ENCODE peak calls at places on chromosomes 1 and 21, in five cellular contexts. V is heart left ventricle, E is breast epithelium, W is SK-N-SH, H is cardiac muscle cell. D is an unnamed sample.

GRCh38 chr1:158019177-158019868 is 25.9 kb downstream of the KIRREL1 start:
- DNase-seq in V (peak; percentile 76), E (peak; percentile 79), W (no peak), H (peak; percentile 83), D (peak; percentile 88)

GRCh38 chr1:99969260-99969728 is 502 bp upstream of the SLC35A3 start:
- DNase-seq in V (no peak), E (no peak), W (no peak), H (no peak), D (no peak)

GRCh38 chr1:160826546-160826945 is 30.6 kb downstream of the LY9 start:
- DNase-seq in V (no peak), E (no peak), W (no peak), H (no peak), D (no peak)

GRCh38 chr1:62810420-62811274 is 26.7 kb downstream of the ATG4C start:
- DNase-seq in V (no peak), E (no peak), W (no peak), H (no peak), D (no peak)

GRCh38 chr1:106785136-106785535 is 271.3 kb upstream of the PRMT6 start:
- DNase-seq in V (no peak), E (no peak), W (no peak), H (no peak), D (no peak)

GRCh38 chr1:46611691-46612221 is 4.9 kb downstream of the MOB3C start:
- DNase-seq in V (no peak), E (no peak), W (peak; percentile 48), H (no peak), D (peak; percentile 58)

GRCh38 chr1:226640737-226641136 is 92.2 kb downstream of the STUM start:
- DNase-seq in V (no peak), E (no peak), W (no peak), H (no peak), D (no peak)

GRCh38 chr1:96365596-96365995 is 356.0 kb upstream of the PTBP2 start:
- DNase-seq in V (no peak), E (no peak), W (no peak), H (no peak), D (no peak)

GRCh38 chr1:51328279-51328678 is 2.1 kb downstream of the TTC39A start:
- DNase-seq in V (no peak), E (no peak), W (no peak), H (no peak), D (no peak)

GRCh38 chr1:172383541-172383940 is 36.9 kb upstream of the C1orf105 start:
- DNase-seq in V (no peak), E (no peak), W (no peak), H (peak; percentile 17), D (peak; percentile 61)

GRCh38 chr1:14529436-14529835 is 69.0 kb upstream of the KAZN start:
- DNase-seq in V (no peak), E (no peak), W (no peak), H (no peak), D (no peak)

GRCh38 chr1:201153474-201154388 is 543 bp downstream of the TMEM9 start:
- DNase-seq in V (no peak), E (no peak), W (no peak), H (peak; percentile 71), D (no peak)

GRCh38 chr1:66256629-66257575 is 277.1 kb upstream of the SGIP1 start:
- DNase-seq in V (no peak), E (no peak), W (no peak), H (no peak), D (no peak)

GRCh38 chr21:46411236-46411635 is 47.5 kb upstream of the DIP2A start:
- DNase-seq in V (no peak), E (no peak), W (no peak), H (no peak), D (no peak)

GRCh38 chr1:37468037-37468436 is 6.3 kb upstream of the ZC3H12A start:
- DNase-seq in V (no peak), E (no peak), W (no peak), H (no peak), D (no peak)

GRCh38 chr1:156667610-156667967 is 9.6 kb downstream of the NES start:
- DNase-seq in V (peak; percentile 81), E (no peak), W (no peak), H (peak; percentile 26), D (no peak)

GRCh38 chr21:40404319-40404906 is 442.5 kb downstream of the DSCAM start:
- DNase-seq in V (peak; percentile 22), E (no peak), W (no peak), H (no peak), D (no peak)

GRCh38 chr1:31633117-31633516 is 11.6 kb downstream of the PEF1 start:
- DNase-seq in V (no peak), E (no peak), W (no peak), H (peak; percentile 28), D (no peak)

GRCh38 chr1:220370041-220370700 is 97.9 kb upstream of the RAB3GAP2 start:
- DNase-seq in V (peak; percentile 14), E (no peak), W (peak; percentile 55), H (peak; percentile 69), D (peak; percentile 75)

GRCh38 chr21:37877171-37877570 is 39.1 kb downstream of the KCNJ6 start:
- DNase-seq in V (no peak), E (no peak), W (no peak), H (no peak), D (no peak)

GRCh38 chr1:119587328-119587727 is 60.7 kb downstream of the ZNF697 start:
- DNase-seq in V (no peak), E (no peak), W (no peak), H (peak; percentile 11), D (peak; percentile 75)

GRCh38 chr1:119582801-119583200 is 65.3 kb downstream of the ZNF697 start:
- DNase-seq in V (peak; percentile 32), E (peak; percentile 19), W (peak; percentile 19), H (peak; percentile 64), D (no peak)
- TF ChIP-seq CTCF in V (peak; percentile 52), E (no peak), W (peak; percentile 57), H (peak; percentile 69), D (peak; percentile 74)

DNA sequence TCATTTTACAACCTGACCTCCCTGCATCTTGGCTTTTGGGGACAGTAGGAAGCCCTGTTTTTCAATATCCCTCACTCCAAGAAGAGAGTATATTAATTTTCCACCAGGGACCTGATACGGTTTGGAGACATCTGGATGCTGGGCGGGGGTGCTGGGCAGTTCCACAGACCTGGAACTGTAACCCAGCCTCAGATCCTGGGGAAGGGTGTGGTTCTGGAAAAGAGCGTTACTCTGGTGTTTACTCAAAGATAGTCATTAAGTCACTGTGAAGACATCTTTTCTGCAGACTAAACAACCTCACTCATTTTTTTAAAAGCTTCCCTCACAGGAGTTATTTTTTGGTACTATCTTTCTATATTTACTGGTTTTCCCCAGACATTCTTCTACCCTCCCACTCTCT is 189.8 kb downstream of the CLIC6 start:
- DNase-seq in V (no peak), E (no peak), W (no peak), H (no peak), D (no peak)
- H3K36me3 ChIP-seq in V (no peaks in the 10 kb centered on the region), E (no peaks in the 10 kb centered on the region), W (peaks cover 56% of the 10 kb centered on the region), H (no peaks in the 10 kb centered on the region), D (peaks cover 9% of the 10 kb centered on the region)

GRCh38 chr1:208652300-208653160 is 408.3 kb upstream of the PLXNA2 start:
- DNase-seq in V (peak; percentile 28), E (peak; percentile 17), W (peak; percentile 80), H (peak; percentile 69), D (peak; percentile 21)

GRCh38 chr1:208654241-208654640 is 410.1 kb upstream of the PLXNA2 start:
- DNase-seq in V (no peak), E (no peak), W (peak; percentile 24), H (peak; percentile 17), D (no peak)
- TF ChIP-seq CTCF in V (peak; percentile 21), E (no peak), W (peak; percentile 56), H (peak; percentile 34), D (peak; percentile 23)

GRCh38 chr1:18611311-18611710 is 19.3 kb upstream of the PAX7 start:
- DNase-seq in V (no peak), E (no peak), W (no peak), H (no peak), D (no peak)

GRCh38 chr1:18614011-18614735 is 16.5 kb upstream of the PAX7 start:
- DNase-seq in V (no peak), E (no peak), W (peak; percentile 8), H (no peak), D (no peak)

GRCh38 chr1:18608534-18608933 is 22.1 kb upstream of the PAX7 start:
- DNase-seq in V (no peak), E (no peak), W (no peak), H (no peak), D (no peak)

GRCh38 chr1:18607289-18607760 is 23.3 kb upstream of the PAX7 start:
- DNase-seq in V (no peak), E (no peak), W (no peak), H (no peak), D (no peak)

DNA sequence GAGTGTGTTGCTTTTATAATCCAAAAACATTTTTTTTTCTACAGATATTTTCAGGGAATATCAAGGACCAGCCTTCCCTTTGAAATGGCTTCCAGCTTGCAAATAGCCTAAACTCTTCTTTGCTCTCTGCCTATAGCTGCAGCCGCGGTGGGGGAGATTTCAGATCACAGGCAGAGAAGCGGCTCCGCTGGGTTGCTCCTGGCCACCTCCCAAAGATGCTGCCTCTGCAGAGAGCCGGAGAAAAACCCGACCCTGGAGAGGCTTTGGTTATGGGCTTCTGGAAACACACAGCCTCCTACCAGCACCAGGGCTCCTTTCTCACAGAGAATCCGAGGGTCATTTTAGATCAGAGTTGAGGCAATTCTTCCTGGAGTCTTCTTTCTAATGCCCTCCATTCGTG is 18.6 kb upstream of the PAX7 start:
- DNase-seq in V (no peak), E (no peak), W (peak; percentile 30), H (no peak), D (no peak)
- H3K36me3 ChIP-seq in V (no peaks in the 10 kb centered on the region), E (no peaks in the 10 kb centered on the region), W (no peaks in the 10 kb centered on the region), H (no peaks in the 10 kb centered on the region), D (no peaks in the 10 kb centered on the region)

DNA sequence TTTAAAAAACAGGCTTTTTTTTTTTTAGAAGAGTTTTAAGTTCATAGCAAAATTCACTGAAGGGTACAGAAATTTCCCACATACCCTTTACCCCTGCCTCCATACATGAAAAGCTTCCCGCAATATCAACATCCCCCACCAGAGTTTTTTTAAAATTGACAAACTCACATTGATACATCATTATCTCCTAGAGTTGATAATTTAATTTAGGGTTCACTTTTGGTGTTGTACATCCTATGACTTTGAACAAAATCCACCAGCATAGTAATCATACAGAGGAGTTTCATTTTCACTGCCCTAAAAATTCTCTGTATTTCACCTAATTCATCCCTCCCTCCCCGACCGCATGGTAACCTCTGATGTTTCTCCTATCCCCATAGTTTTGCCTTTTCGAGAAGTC is 53.6 kb upstream of the KCNK2 start:
- DNase-seq in V (no peak), E (no peak), W (no peak), H (no peak), D (no peak)
- TF ChIP-seq CTCF in V (no peak), E (no peak), W (no peak), H (no peak), D (no peak)

DNA sequence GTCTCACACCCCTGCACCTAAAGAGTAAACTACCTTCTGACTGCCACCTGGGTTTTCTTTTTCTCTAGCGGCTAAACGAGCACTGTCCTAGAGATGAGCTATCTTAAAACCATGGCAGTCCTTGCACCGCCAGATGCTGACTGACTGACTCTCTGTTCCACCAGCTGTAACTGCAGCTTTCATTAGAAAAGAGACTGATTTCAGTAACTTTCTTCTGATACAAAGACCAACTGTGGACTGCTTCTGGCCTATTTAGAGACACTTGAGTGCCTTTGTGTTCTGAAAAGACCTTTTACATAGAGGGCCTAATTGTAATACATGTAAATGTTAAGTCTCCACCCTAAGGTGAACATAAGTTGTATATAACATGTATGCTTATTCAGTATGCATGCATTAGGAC is 152.5 kb downstream of the DISC1 start:
- DNase-seq in V (no peak), E (no peak), W (no peak), H (no peak), D (no peak)
- H3K36me3 ChIP-seq in V (no peaks in the 10 kb centered on the region), E (no peaks in the 10 kb centered on the region), W (no peaks in the 10 kb centered on the region), H (no peaks in the 10 kb centered on the region), D (no peaks in the 10 kb centered on the region)

D was measured in kidney epithelial cell.